ENCODE peak calls at places on chromosome 22, in eight cellular contexts. D is CD4-positive, alpha-beta T cell; V is stimulated activated CD4-positive, alpha-beta T cell treated with anti-CD3 and anti-CD28 coated beads, Interleukin-4, amount 100 ng/mL, for 48 hours; N is stromal cell of bone marrow; Q is NAMALWA; G is cardiac fibroblast; X is GDM1; P is amygdala. Y is an unnamed sample.
A peak's percentile ranks its signal among the peaks of the same experiment; 100 is the strongest.

GRCh38 chr22:40651563-40652501 is 15.3 kb upstream of the MRTFA start:
- DNase-seq in Q (no peak), G (peak; percentile 99), N (peak; percentile 100), P (peak; percentile 99), X (peak; percentile 93), V (peak; percentile 90), D (peak; percentile 52), Y (peak; percentile 95)

GRCh38 chr22:28442951-28443876 is 236.4 kb downstream of the TTC28 start:
- DNase-seq in G (peak; percentile 80), N (peak; percentile 64), V (no peak), D (no peak), P (peak; percentile 40), X (peak; percentile 63), Q (peak; percentile 10), Y (peak; percentile 82)

GRCh38 chr22:47213571-47214230 is 451.3 kb downstream of the TBC1D22A start:
- DNase-seq in D (peak; percentile 13), G (no peak), X (no peak), Q (peak; percentile 75), N (no peak), V (peak; percentile 49), P (no peak), Y (no peak)

GRCh38 chr22:31327786-31328544 is 18.2 kb downstream of the PATZ1 start:
- DNase-seq in Q (no peak), X (no peak), D (no peak), G (no peak), V (no peak), P (no peak), N (no peak), Y (no peak)

GRCh38 chr22:22168190-22168940 is 76.2 kb upstream of the VPREB1 start:
- DNase-seq in P (no peak), X (peak; percentile 54), D (no peak), Q (peak; percentile 90), G (peak; percentile 36), N (peak; percentile 6), V (no peak), Y (no peak)

GRCh38 chr22:26321469-26321913 is 107.6 kb upstream of the ASPHD2 start:
- DNase-seq in N (peak; percentile 36), D (no peak), X (no peak), V (no peak), G (peak; percentile 39), Q (no peak), P (peak; percentile 6), Y (no peak)

GRCh38 chr22:50074551-50075042 is 10.6 kb downstream of the MLC1 start:
- DNase-seq in P (no peak), X (no peak), V (no peak), D (no peak), N (no peak), G (no peak), Q (no peak), Y (no peak)

GRCh38 chr22:19035474-19036228 is 86.6 kb downstream of the DGCR2 start:
- DNase-seq in Q (peak; percentile 59), N (no peak), V (no peak), D (no peak), P (no peak), X (no peak), G (peak; percentile 7), Y (no peak)

GRCh38 chr22:20550851-20551744 is 43.7 kb downstream of the MED15 start:
- DNase-seq in G (peak; percentile 82), D (peak; percentile 47), Q (no peak), P (peak; percentile 45), X (no peak), V (peak; percentile 60), N (peak; percentile 92), Y (no peak)

GRCh38 chr22:44369241-44369652 is 56.5 kb upstream of the SHISAL1 start:
- DNase-seq in N (no peak), V (no peak), D (no peak), P (no peak), Q (no peak), X (no peak), G (no peak), Y (no peak)

GRCh38 chr22:20738394-20739089 is 35.4 kb upstream of the SERPIND1 start:
- DNase-seq in G (no peak), D (no peak), N (no peak), V (no peak), P (no peak), Q (no peak), X (no peak), Y (no peak)

GRCh38 chr22:42190274-42190673 is 59.7 kb upstream of the CYP2D6 start:
- DNase-seq in V (no peak), G (peak; percentile 34), X (no peak), N (no peak), P (no peak), D (no peak), Q (no peak), Y (no peak)

GRCh38 chr22:19554834-19555404 is 30.7 kb upstream of the CLDN5 start:
- DNase-seq in N (no peak), Q (no peak), G (peak; percentile 29), X (no peak), V (no peak), P (no peak), D (no peak), Y (no peak)

GRCh38 chr22:37906364-37907008 is 389 bp downstream of the MICALL1 start:
- DNase-seq in D (peak; percentile 18), V (no peak), X (no peak), Q (peak; percentile 38), P (no peak), G (no peak), N (no peak), Y (no peak)

GRCh38 chr22:27625769-27626674 is 175.5 kb downstream of the MN1 start:
- DNase-seq in G (peak; percentile 48), X (no peak), Q (no peak), V (no peak), P (no peak), D (no peak), N (no peak), Y (no peak)

GRCh38 chr22:38631724-38632123 is 24.5 kb downstream of the FAM227A start:
- DNase-seq in N (no peak), Q (no peak), V (no peak), D (no peak), P (no peak), X (no peak), G (no peak), Y (no peak)

GRCh38 chr22:45286854-45287551 is 2.3 kb downstream of the UPK3A start:
- DNase-seq in X (no peak), D (no peak), N (no peak), G (no peak), V (no peak), P (no peak), Q (no peak), Y (no peak)

GRCh38 chr22:27046126-27046525 is 388.7 kb downstream of the MIAT start:
- DNase-seq in G (no peak), X (no peak), Q (no peak), V (no peak), N (no peak), D (no peak), P (no peak), Y (no peak)

GRCh38 chr22:29967461-29967860 is 84.5 kb downstream of the MTMR3 start:
- DNase-seq in P (no peak), G (no peak), X (no peak), D (no peak), N (no peak), Q (no peak), V (no peak), Y (no peak)

GRCh38 chr22:20440637-20441591 is 3.3 kb upstream of the SCARF2 start:
- DNase-seq in G (no peak), X (no peak), V (no peak), P (no peak), Q (no peak), N (no peak), D (no peak), Y (no peak)

GRCh38 chr22:35567214-35567792 is 26.7 kb downstream of the RASD2 start:
- DNase-seq in X (no peak), P (no peak), G (no peak), V (no peak), Q (no peak), D (no peak), N (no peak), Y (no peak)

GRCh38 chr22:49371325-49372110 is 456.2 kb downstream of the BRD1 start:
- DNase-seq in G (no peak), Q (no peak), X (no peak), N (no peak), P (no peak), D (no peak), V (no peak), Y (peak; percentile 44)

GRCh38 chr22:40605676-40606250 is 30.8 kb downstream of the MRTFA start:
- DNase-seq in D (no peak), V (no peak), Q (no peak), X (no peak), G (peak; percentile 30), P (no peak), N (no peak), Y (no peak)

GRCh38 chr22:39110631-39111561 is 13.9 kb downstream of the APOBEC3H start:
- DNase-seq in X (peak; percentile 30), D (no peak), G (no peak), P (no peak), V (no peak), N (no peak), Q (no peak), Y (no peak)

GRCh38 chr22:40345271-40345670 is 1.0 kb upstream of the ADSL start:
- DNase-seq in X (no peak), P (no peak), D (no peak), V (no peak), N (no peak), G (peak; percentile 26), Q (peak; percentile 19), Y (no peak)

GRCh38 chr22:39318507-39319283 is 728 bp downstream of the RPL3 start:
- DNase-seq in G (no peak), Q (peak; percentile 54), N (peak; percentile 10), P (no peak), V (no peak), X (no peak), D (no peak), Y (no peak)

GRCh38 chr22:36333632-36334031 is 54.1 kb downstream of the MYH9 start:
- DNase-seq in X (no peak), P (no peak), N (no peak), D (no peak), Q (no peak), G (no peak), V (no peak), Y (no peak)

GRCh38 chr22:39087881-39088687 is 9.0 kb upstream of the APOBEC3H start:
- DNase-seq in V (no peak), D (no peak), X (no peak), N (no peak), G (no peak), P (no peak), Q (no peak), Y (no peak)